ENCODE peak calls at places on chromosomes 5 and 9, in four cellular contexts. P, F, S and H are unnamed samples.

GRCh38 chr9:37037744-37038640 is 3.9 kb upstream of the PAX5 start:
- DNase-seq in P (no peak), S (peak), F (peak), H (peak)

GRCh38 chr9:4137234-4137633 is 162.6 kb downstream of the GLIS3 start:
- DNase-seq in S (no peak), F (no peak), P (no peak), H (no peak)

GRCh38 chr5:139392678-139393496 is 2.0 kb downstream of the PROB1 start:
- DNase-seq in P (no peak), S (peak), F (peak), H (peak)

GRCh38 chr5:82327961-82328360 is 49.8 kb upstream of the RPS23 start:
- DNase-seq in P (no peak), S (no peak), F (no peak), H (no peak)

GRCh38 chr5:91928751-91929521 is 545.8 kb upstream of the ARRDC3 start:
- DNase-seq in S (no peak), F (no peak), P (no peak), H (no peak)

GRCh38 chr5:177357459-177358332 is at the start of gene RGS14:
- DNase-seq in P (no peak), F (peak), S (peak), H (peak)

GRCh38 chr5:113003763-113004162 is 27.2 kb downstream of the DCP2 start:
- DNase-seq in P (no peak), S (no peak), F (no peak), H (no peak)

GRCh38 chr5:179295778-179296149 is 49.5 kb downstream of the ADAMTS2 start:
- DNase-seq in S (no peak), F (no peak), P (no peak), H (no peak)

GRCh38 chr5:81045389-81045807 is 85.2 kb downstream of the RASGRF2 start:
- DNase-seq in S (no peak), P (no peak), F (no peak), H (no peak)

GRCh38 chr5:159073030-159073429 is 26.7 kb downstream of the EBF1 start:
- DNase-seq in F (no peak), P (no peak), S (no peak), H (no peak)

GRCh38 chr5:149152317-149152746 is 11.0 kb downstream of the ABLIM3 start:
- DNase-seq in S (no peak), P (no peak), F (no peak), H (no peak)

GRCh38 chr5:41508696-41509398 is 1.6 kb downstream of the PLCXD3 start:
- DNase-seq in F (no peak), P (no peak), S (no peak), H (no peak)

GRCh38 chr9:77616191-77616590 is 31.9 kb downstream of the GNA14 start:
- DNase-seq in P (no peak), F (no peak), S (no peak), H (no peak)

GRCh38 chr5:61051267-61051666 is 106.3 kb downstream of the NDUFAF2 start:
- DNase-seq in F (no peak), P (no peak), S (no peak), H (no peak)

GRCh38 chr5:163846512-163846911 is 341.1 kb downstream of the MAT2B start:
- DNase-seq in F (no peak), P (no peak), S (no peak), H (no peak)

GRCh38 chr5:77076961-77077820 is 9.9 kb downstream of the ZBED3 start:
- DNase-seq in F (peak), P (peak), S (peak), H (peak)

GRCh38 chr5:56269216-56269927 is 36.2 kb upstream of the ANKRD55 start:
- DNase-seq in P (no peak), F (no peak), S (peak), H (peak)